ENCODE peak calls at places on chromosomes 13 and 19, in ten cellular contexts. F is breast epithelium; O is tibial artery; P is AG10803; M is A549; Q is left lung; I is astrocyte of the spinal cord; V is brain microvascular endothelial cell; B is OCI-LY7; R is CD4-positive, CD25-positive, alpha-beta regulatory T cell. K is an unnamed sample.
A peak's percentile ranks its signal among the peaks of the same experiment; 100 is the strongest.

GRCh38 chr13:40152145-40152544 is 496.7 kb downstream of the COG6 start:
- DNase-seq in F (no peak), O (no peak), P (peak; percentile 80), M (peak; percentile 63), Q (no peak), I (peak; percentile 75), V (peak; percentile 87), B (no peak), R (no peak), K (peak; percentile 51)

GRCh38 chr19:38049105-38049649 is 142.2 kb downstream of the SIPA1L3 start:
- DNase-seq in F (no peak), O (no peak), P (peak; percentile 57), M (no peak), Q (no peak), I (peak; percentile 37), V (peak; percentile 59), B (peak; percentile 79), R (peak; percentile 75), K (no peak)

GRCh38 chr13:33191425-33192221 is 93.9 kb downstream of the STARD13 start:
- DNase-seq in F (no peak), O (no peak), P (peak; percentile 55), M (no peak), Q (no peak), I (peak; percentile 86), V (no peak), B (no peak), R (no peak), K (no peak)

GRCh38 chr19:35716735-35716984 is 1.1 kb upstream of the KMT2B start:
- DNase-seq in F (no peak), O (peak; percentile 82), P (no peak), M (no peak), Q (no peak), I (no peak), V (no peak), B (no peak), R (no peak), K (peak; percentile 79)

GRCh38 chr13:28355046-28355821 is 139.7 kb downstream of the FLT1 start:
- DNase-seq in F (no peak), O (no peak), P (no peak), M (no peak), Q (no peak), I (no peak), V (no peak), B (no peak), R (no peak), K (no peak)

GRCh38 chr19:40263440-40264313 is 21.5 kb downstream of the AKT2 start:
- DNase-seq in F (no peak), O (no peak), P (no peak), M (no peak), Q (no peak), I (no peak), V (no peak), B (no peak), R (no peak), K (no peak)

GRCh38 chr13:46554971-46555370 is 2.0 kb downstream of the LRCH1 start:
- DNase-seq in F (no peak), O (no peak), P (peak; percentile 33), M (no peak), Q (no peak), I (no peak), V (no peak), B (no peak), R (no peak), K (no peak)

GRCh38 chr19:7605490-7606222 is 10.0 kb downstream of the CAMSAP3 start:
- DNase-seq in F (no peak), O (no peak), P (no peak), M (peak; percentile 72), Q (no peak), I (no peak), V (no peak), B (peak; percentile 96), R (no peak), K (no peak)

GRCh38 chr19:23817519-23817918 is 58.8 kb upstream of the ZNF681 start:
- DNase-seq in F (no peak), O (no peak), P (no peak), M (peak; percentile 52), Q (no peak), I (no peak), V (peak; percentile 5), B (peak; percentile 82), R (peak; percentile 7), K (no peak)

GRCh38 chr13:44410328-44410859 is 36.8 kb downstream of the SERP2 start:
- DNase-seq in F (no peak), O (no peak), P (no peak), M (no peak), Q (no peak), I (no peak), V (no peak), B (peak; percentile 4), R (no peak), K (peak; percentile 25)

GRCh38 chr19:33704271-33704670 is 82.5 kb downstream of the CHST8 start:
- DNase-seq in F (no peak), O (no peak), P (no peak), M (no peak), Q (peak; percentile 7), I (no peak), V (no peak), B (no peak), R (no peak), K (no peak)

GRCh38 chr13:37869756-37870488 is at the start of gene TRPC4:
- DNase-seq in F (no peak), O (peak; percentile 81), P (peak; percentile 80), M (peak; percentile 30), Q (peak; percentile 32), I (peak; percentile 74), V (peak; percentile 79), B (no peak), R (no peak), K (peak; percentile 83)
- H3K4me3 ChIP-seq in F (peak within 1 kb of the TSS; percentile 64), O (peak within 1 kb of the TSS; percentile 74), P (peak within 1 kb of the TSS; percentile 90), M (peak within 1 kb of the TSS; percentile 33), Q (peak within 1 kb of the TSS; percentile 20), I (peak within 1 kb of the TSS; percentile 70), V (peak within 1 kb of the TSS; percentile 77), B (no peak within 1 kb of the TSS), R (no peak within 1 kb of the TSS), K (peak within 1 kb of the TSS; percentile 27)

GRCh38 chr13:30766234-30766633 is 30.9 kb downstream of the ALOX5AP start:
- DNase-seq in F (no peak), O (no peak), P (no peak), M (no peak), Q (no peak), I (no peak), V (no peak), B (peak; percentile 20), R (no peak), K (no peak)
- H3K4me3 ChIP-seq in F (no peak overlapping the region), O (no peak overlapping the region), P (no peak overlapping the region), M (no peak overlapping the region), Q (no peak overlapping the region), I (no peak overlapping the region), V (no peak overlapping the region), B (no peak overlapping the region), R (no peak overlapping the region), K (no peak overlapping the region)

GRCh38 chr19:42102877-42103276 is 26.9 kb downstream of the ZNF574 start:
- DNase-seq in F (no peak), O (no peak), P (no peak), M (no peak), Q (no peak), I (no peak), V (no peak), B (no peak), R (no peak), K (no peak)

GRCh38 chr19:42097461-42097860 is 21.5 kb downstream of the ZNF574 start:
- DNase-seq in F (no peak), O (no peak), P (no peak), M (no peak), Q (no peak), I (no peak), V (no peak), B (no peak), R (no peak), K (no peak)

GRCh38 chr19:42098781-42099180 is 22.8 kb downstream of the ZNF574 start:
- DNase-seq in F (peak; percentile 67), O (no peak), P (no peak), M (no peak), Q (no peak), I (no peak), V (no peak), B (no peak), R (no peak), K (no peak)

GRCh38 chr19:42096255-42096837 is 20.4 kb downstream of the ZNF574 start:
- DNase-seq in F (no peak), O (no peak), P (no peak), M (no peak), Q (no peak), I (no peak), V (no peak), B (no peak), R (no peak), K (no peak)

GRCh38 chr19:42099336-42099925 is 23.5 kb downstream of the ZNF574 start:
- DNase-seq in F (no peak), O (no peak), P (no peak), M (no peak), Q (no peak), I (no peak), V (no peak), B (no peak), R (no peak), K (no peak)
- H3K4me3 ChIP-seq in F (no peak overlapping the region), O (no peak overlapping the region), P (no peak overlapping the region), M (no peak overlapping the region), Q (no peak overlapping the region), I (no peak overlapping the region), V (no peak overlapping the region), B (no peak overlapping the region), R (no peak overlapping the region), K (no peak overlapping the region)

GRCh38 chr19:29942404-29943261 is 594 bp downstream of the URI1 start:
- DNase-seq in F (no peak), O (peak; percentile 75), P (peak; percentile 25), M (no peak), Q (peak; percentile 70), I (peak; percentile 25), V (peak; percentile 5), B (peak; percentile 85), R (peak; percentile 79), K (peak; percentile 86)

GRCh38 chr19:29944415-29945012 is 2.5 kb downstream of the URI1 start:
- DNase-seq in F (no peak), O (no peak), P (no peak), M (no peak), Q (no peak), I (no peak), V (no peak), B (no peak), R (no peak), K (no peak)

GRCh38 chr19:29945017-29945416 is 3.0 kb downstream of the URI1 start:
- DNase-seq in F (no peak), O (no peak), P (no peak), M (no peak), Q (no peak), I (no peak), V (no peak), B (no peak), R (no peak), K (no peak)

GRCh38 chr19:29941828-29942403 is at the start of gene URI1:
- DNase-seq in F (peak; percentile 84), O (peak; percentile 95), P (peak; percentile 78), M (peak; percentile 96), Q (peak; percentile 90), I (peak; percentile 81), V (peak; percentile 68), B (peak; percentile 86), R (peak; percentile 92), K (peak; percentile 93)

DNA sequence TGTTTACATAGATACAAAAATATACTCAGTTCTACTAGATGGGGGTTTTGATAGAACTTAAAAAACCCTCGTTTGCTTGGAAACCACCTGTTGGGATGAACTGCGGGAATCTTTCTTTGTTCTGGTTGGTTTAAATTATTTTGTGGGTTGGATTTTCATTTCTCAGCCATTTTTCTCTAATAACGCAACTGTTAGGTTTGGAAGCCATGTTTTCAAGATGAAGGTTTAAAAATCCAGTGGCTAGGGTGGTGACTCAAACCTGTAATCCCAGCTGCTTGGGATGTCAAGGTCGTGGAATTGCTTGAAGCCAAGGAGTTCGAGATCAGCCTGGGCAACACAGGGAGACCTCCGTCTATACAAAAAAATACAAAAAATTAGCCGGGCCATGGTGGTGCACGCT is 1.6 kb downstream of the URI1 start:
- DNase-seq in F (no peak), O (no peak), P (no peak), M (no peak), Q (no peak), I (no peak), V (no peak), B (no peak), R (no peak), K (no peak)
- H3K4me3 ChIP-seq in F (peak overlapping the region; percentile 94), O (no peak overlapping the region), P (peak overlapping the region; percentile 92), M (peak overlapping the region; percentile 64), Q (no peak overlapping the region), I (no peak overlapping the region), V (peak overlapping the region; percentile 95), B (peak overlapping the region; percentile 78), R (peak overlapping the region; percentile 84), K (peak overlapping the region; percentile 12)